ENCODE peak calls at places on chromosomes 2 and 18, in ten cellular contexts. K, L, B, J, E, T, F, O, I and Q are unnamed samples.

GRCh38 chr2:99680946-99681345 is 191.1 kb upstream of the REV1 start:
- DNase-seq in K (no peak), L (no peak), B (no peak), J (no peak), E (no peak), T (no peak), F (peak; percentile 55), O (no peak), I (peak; percentile 77), Q (no peak)

GRCh38 chr2:200770847-200771246 is 40.9 kb upstream of the BZW1 start:
- DNase-seq in K (no peak), L (no peak), B (no peak), J (no peak), E (no peak), T (no peak), F (no peak), O (no peak), I (no peak), Q (no peak)

GRCh38 chr18:55141318-55141717 is 182.1 kb upstream of the CCDC68 start:
- DNase-seq in K (no peak), L (no peak), B (no peak), J (no peak), E (no peak), T (no peak), F (no peak), O (no peak), I (peak; percentile 89), Q (no peak)

GRCh38 chr2:196961889-196962288 is 35.4 kb upstream of the PGAP1 start:
- DNase-seq in K (no peak), L (no peak), B (no peak), J (no peak), E (no peak), T (no peak), F (no peak), O (no peak), I (no peak), Q (no peak)

GRCh38 chr18:23453657-23454011 is 547 bp downstream of the RIOK3 start:
- DNase-seq in K (no peak), L (peak; percentile 64), B (no peak), J (no peak), E (no peak), T (no peak), F (no peak), O (no peak), I (peak; percentile 48), Q (no peak)

GRCh38 chr2:64730551-64731305 is 77.0 kb upstream of the SERTAD2 start:
- DNase-seq in K (peak; percentile 64), L (peak; percentile 92), B (no peak), J (peak; percentile 54), E (peak; percentile 65), T (no peak), F (no peak), O (peak; percentile 63), I (peak; percentile 74), Q (no peak)

GRCh38 chr18:73414069-73414468 is 546.3 kb upstream of the NETO1 start:
- DNase-seq in K (no peak), L (no peak), B (no peak), J (no peak), E (no peak), T (no peak), F (no peak), O (no peak), I (no peak), Q (no peak)

GRCh38 chr2:22999951-23000350 is 385.0 kb upstream of the KLHL29 start:
- DNase-seq in K (no peak), L (no peak), B (no peak), J (no peak), E (no peak), T (no peak), F (no peak), O (no peak), I (no peak), Q (no peak)

GRCh38 chr18:59719533-59720325 is 22.5 kb upstream of the CCBE1 start:
- DNase-seq in K (no peak), L (no peak), B (no peak), J (no peak), E (no peak), T (no peak), F (peak; percentile 85), O (no peak), I (peak; percentile 89), Q (no peak)

GRCh38 chr18:25650201-25650941 is 298.4 kb upstream of the ZNF521 start:
- DNase-seq in K (peak; percentile 78), L (peak; percentile 55), B (no peak), J (no peak), E (no peak), T (no peak), F (peak; percentile 93), O (no peak), I (peak; percentile 96), Q (no peak)

GRCh38 chr18:13657974-13658373 is 68.4 kb downstream of the FAM210A start:
- DNase-seq in K (no peak), L (peak; percentile 38), B (no peak), J (no peak), E (no peak), T (no peak), F (no peak), O (no peak), I (no peak), Q (no peak)

GRCh38 chr2:135150711-135151110 is 98.6 kb downstream of the RAB3GAP1 start:
- DNase-seq in K (no peak), L (no peak), B (no peak), J (no peak), E (no peak), T (no peak), F (no peak), O (no peak), I (no peak), Q (no peak)

GRCh38 chr2:14632133-14632936 is at the start of gene LRATD1:
- DNase-seq in K (no peak), L (peak; percentile 22), B (peak; percentile 27), J (no peak), E (peak; percentile 92), T (peak; percentile 84), F (no peak), O (no peak), I (peak; percentile 86), Q (peak; percentile 95)

GRCh38 chr18:23143871-23144270 is 8.6 kb downstream of the CABLES1 start:
- DNase-seq in K (no peak), L (no peak), B (no peak), J (no peak), E (peak; percentile 76), T (no peak), F (no peak), O (no peak), I (peak; percentile 17), Q (no peak)

DNA sequence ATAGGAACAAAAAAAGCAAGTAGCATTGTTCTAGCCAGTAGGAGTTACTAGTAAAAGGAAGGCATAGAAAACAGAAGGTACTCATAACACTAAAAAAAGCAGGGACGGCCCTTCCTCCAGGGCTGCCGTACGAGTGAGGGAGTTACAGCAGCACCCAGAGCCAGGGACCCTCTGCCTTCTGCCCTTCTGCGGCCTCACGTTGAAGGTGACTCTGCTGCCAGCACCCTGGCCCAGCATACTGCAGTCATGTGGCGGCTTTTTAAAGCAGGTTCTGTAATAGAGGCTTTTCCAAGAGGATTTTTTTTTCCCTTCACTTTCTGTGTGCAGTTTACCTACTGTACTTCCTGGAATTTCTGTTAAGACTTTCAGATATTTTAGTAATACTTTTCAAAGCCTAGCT is 161.7 kb downstream of the PTGR3 start:
- DNase-seq in K (no peak), L (no peak), B (no peak), J (no peak), E (no peak), T (no peak), F (no peak), O (no peak), I (no peak), Q (no peak)
- TF ChIP-seq CTCF in K (no peak), L (no peak), B (no peak), J (no peak), E (no peak), T (no peak), F (no peak), O (no peak), I (no peak), Q (no peak)

GRCh38 chr2:28390857-28391563 is 1.6 kb upstream of the FOSL2 start:
- DNase-seq in K (peak; percentile 70), L (peak; percentile 89), B (peak; percentile 72), J (no peak), E (peak; percentile 73), T (no peak), F (peak; percentile 60), O (no peak), I (no peak), Q (peak; percentile 57)

GRCh38 chr2:28389399-28390240 is 3.0 kb upstream of the FOSL2 start:
- DNase-seq in K (no peak), L (peak; percentile 29), B (no peak), J (no peak), E (no peak), T (no peak), F (no peak), O (no peak), I (no peak), Q (no peak)

GRCh38 chr2:28391564-28392296 is 928 bp upstream of the FOSL2 start:
- DNase-seq in K (peak; percentile 79), L (peak; percentile 78), B (peak; percentile 82), J (peak; percentile 61), E (peak; percentile 76), T (no peak), F (no peak), O (peak; percentile 57), I (peak; percentile 93), Q (peak; percentile 68)

GRCh38 chr2:28392297-28393114 is at the start of gene FOSL2:
- DNase-seq in K (peak; percentile 100), L (peak; percentile 100), B (peak; percentile 98), J (peak; percentile 92), E (peak; percentile 97), T (peak; percentile 86), F (peak; percentile 99), O (peak; percentile 91), I (peak; percentile 100), Q (peak; percentile 84)

GRCh38 chr2:28390241-28390856 is 2.3 kb upstream of the FOSL2 start:
- DNase-seq in K (peak; percentile 81), L (peak; percentile 69), B (peak; percentile 88), J (peak; percentile 79), E (peak; percentile 84), T (peak; percentile 58), F (peak; percentile 81), O (peak; percentile 72), I (peak; percentile 94), Q (peak; percentile 68)
- TF ChIP-seq CTCF in K (no peak), L (no peak), B (no peak), J (peak; percentile 16), E (no peak), T (peak; percentile 15), F (peak; percentile 1), O (no peak), I (no peak), Q (no peak)

GRCh38 chr2:121199281-121200010 is 85.6 kb downstream of the TFCP2L1 start:
- DNase-seq in K (no peak), L (no peak), B (no peak), J (no peak), E (no peak), T (no peak), F (no peak), O (no peak), I (no peak), Q (no peak)
- TF ChIP-seq CTCF in K (no peak), L (no peak), B (no peak), J (no peak), E (no peak), T (no peak), F (no peak), O (no peak), I (no peak), Q (no peak)

DNA sequence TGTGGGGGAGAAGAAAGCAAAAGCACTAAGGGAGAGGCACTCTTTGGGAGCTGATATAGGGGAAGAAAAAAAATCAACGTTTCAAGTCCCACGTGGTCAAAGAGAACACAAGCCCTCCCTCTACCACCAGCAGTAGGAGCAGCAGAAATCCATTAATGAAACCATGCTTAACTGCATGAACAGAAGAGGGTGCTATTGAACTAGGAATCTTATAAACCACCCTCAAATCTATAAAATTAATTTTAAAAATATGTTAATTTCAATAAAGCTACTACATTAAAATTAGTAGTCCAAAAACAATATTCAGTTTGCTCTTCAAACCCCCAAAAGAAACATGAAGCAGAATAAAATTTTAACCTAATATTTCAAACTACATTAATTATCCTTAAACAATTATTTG is 147.8 kb downstream of the TMEM18 start:
- DNase-seq in K (no peak), L (no peak), B (no peak), J (no peak), E (peak; percentile 31), T (no peak), F (no peak), O (no peak), I (peak; percentile 30), Q (no peak)
- TF ChIP-seq CTCF in K (peak; percentile 47), L (no peak), B (no peak), J (peak; percentile 68), E (peak; percentile 54), T (no peak), F (no peak), O (peak; percentile 73), I (peak; percentile 26), Q (peak; percentile 44)